ENCODE peak calls at places on chromosome 10, in seven cellular contexts. I, T, V, L, S, C and G are unnamed samples.

GRCh38 chr10:110818311-110819257 is 53.1 kb upstream of the PDCD4 start:
- DNase-seq in I (peak), T (no peak), V (no peak), L (peak), S (peak), C (no peak), G (no peak)

GRCh38 chr10:103467391-103467790 is 8.7 kb upstream of the CALHM1 start:
- DNase-seq in I (no peak), T (no peak), V (no peak), L (no peak), S (no peak), C (no peak), G (no peak)

GRCh38 chr10:128268015-128268722 is 141.9 kb upstream of the MKI67 start:
- DNase-seq in I (no peak), T (no peak), V (no peak), L (no peak), S (no peak), C (no peak), G (no peak)

GRCh38 chr10:120511165-120511564 is 54.1 kb downstream of the PLPP4 start:
- DNase-seq in I (no peak), T (no peak), V (no peak), L (no peak), S (no peak), C (no peak), G (no peak)

GRCh38 chr10:74598891-74599566 is 227.4 kb upstream of the KAT6B start:
- DNase-seq in I (no peak), T (no peak), V (no peak), L (no peak), S (no peak), C (no peak), G (no peak)

GRCh38 chr10:96309631-96310358 is 5.6 kb downstream of the DNTT start:
- DNase-seq in I (no peak), T (no peak), V (no peak), L (no peak), S (no peak), C (no peak), G (no peak)

GRCh38 chr10:57094965-57095364 is 733.9 kb upstream of the ZWINT start:
- DNase-seq in I (no peak), T (no peak), V (no peak), L (no peak), S (no peak), C (no peak), G (no peak)

GRCh38 chr10:125531470-125531869 is 151.5 kb downstream of the TEX36 start:
- DNase-seq in I (no peak), T (no peak), V (no peak), L (no peak), S (no peak), C (no peak), G (no peak)

GRCh38 chr10:92914478-92915066 is 66.3 kb downstream of the EXOC6 start:
- DNase-seq in I (peak), T (no peak), V (no peak), L (no peak), S (no peak), C (peak), G (no peak)

GRCh38 chr10:123584419-123584775 is 81.8 kb upstream of the GPR26 start:
- DNase-seq in I (no peak), T (no peak), V (no peak), L (no peak), S (no peak), C (no peak), G (no peak)

GRCh38 chr10:103921750-103922195 is 3.8 kb upstream of the STN1 start:
- DNase-seq in I (peak), T (no peak), V (no peak), L (no peak), S (no peak), C (no peak), G (no peak)

GRCh38 chr10:107169516-107169915 is 5.0 kb upstream of the SORCS1 start:
- DNase-seq in I (no peak), T (no peak), V (no peak), L (no peak), S (no peak), C (no peak), G (no peak)

GRCh38 chr10:88115406-88115805 is 252.0 kb downstream of the PTEN start:
- DNase-seq in I (no peak), T (no peak), V (no peak), L (no peak), S (no peak), C (no peak), G (no peak)

GRCh38 chr10:70699659-70700174 is 27.4 kb downstream of the ADAMTS14 start:
- DNase-seq in I (no peak), T (no peak), V (no peak), L (no peak), S (no peak), C (no peak), G (no peak)

GRCh38 chr10:120599202-120599724 is 142.2 kb downstream of the PLPP4 start:
- DNase-seq in I (no peak), T (no peak), V (no peak), L (no peak), S (no peak), C (no peak), G (no peak)

GRCh38 chr10:43417950-43418768 is 9.2 kb upstream of the HNRNPF start:
- DNase-seq in I (no peak), T (no peak), V (no peak), L (no peak), S (no peak), C (peak), G (no peak)

GRCh38 chr10:29028486-29028885 is 260.4 kb upstream of the LYZL1 start:
- DNase-seq in I (no peak), T (no peak), V (no peak), L (no peak), S (no peak), C (no peak), G (no peak)

GRCh38 chr10:52807803-52808202 is 35.2 kb upstream of the MBL2 start:
- DNase-seq in I (no peak), T (no peak), V (no peak), L (no peak), S (no peak), C (no peak), G (no peak)

GRCh38 chr10:126729314-126729871 is 58.9 kb upstream of the C10orf90 start:
- DNase-seq in I (no peak), T (no peak), V (no peak), L (no peak), S (no peak), C (no peak), G (no peak)

GRCh38 chr10:26093229-26093628 is 123.3 kb upstream of the GAD2 start:
- DNase-seq in I (no peak), T (no peak), V (no peak), L (no peak), S (no peak), C (no peak), G (no peak)

GRCh38 chr10:5343561-5343960 is 21.2 kb upstream of the UCN3 start:
- DNase-seq in I (no peak), T (no peak), V (no peak), L (no peak), S (no peak), C (no peak), G (no peak)

GRCh38 chr10:126609566-126609965 is 60.9 kb downstream of the C10orf90 start:
- DNase-seq in I (no peak), T (no peak), V (no peak), L (no peak), S (no peak), C (no peak), G (no peak)

GRCh38 chr10:126175586-126176258 is 212.6 kb downstream of the ADAM12 start:
- DNase-seq in I (no peak), T (no peak), V (no peak), L (no peak), S (no peak), C (no peak), G (no peak)

GRCh38 chr10:133306097-133306476 is 2.6 kb downstream of the TUBGCP2 start:
- DNase-seq in I (no peak), T (no peak), V (no peak), L (no peak), S (no peak), C (no peak), G (no peak)

GRCh38 chr10:132710036-132710686 is 75.8 kb downstream of the NKX6-2 start:
- DNase-seq in I (no peak), T (peak), V (no peak), L (peak), S (peak), C (peak), G (peak)

GRCh38 chr10:74026428-74026979 is 28.6 kb downstream of the VCL start:
- DNase-seq in I (no peak), T (no peak), V (no peak), L (no peak), S (no peak), C (no peak), G (no peak)

GRCh38 chr10:6151087-6151977 is 51.4 kb upstream of the PFKFB3 start:
- DNase-seq in I (peak), T (peak), V (peak), L (peak), S (peak), C (peak), G (peak)

GRCh38 chr10:132419631-132420468 is 22.9 kb downstream of the PWWP2B start:
- DNase-seq in I (peak), T (no peak), V (no peak), L (no peak), S (no peak), C (no peak), G (no peak)

GRCh38 chr10:122140941-122141623 is 130.0 kb upstream of the BTBD16 start:
- DNase-seq in I (peak), T (peak), V (no peak), L (peak), S (peak), C (no peak), G (peak)

GRCh38 chr10:63375006-63375405 is 90.8 kb downstream of the JMJD1C start:
- DNase-seq in I (no peak), T (no peak), V (no peak), L (no peak), S (no peak), C (no peak), G (no peak)

GRCh38 chr10:86078639-86079035 is 288.0 kb downstream of the GRID1 start:
- DNase-seq in I (peak), T (peak), V (no peak), L (peak), S (no peak), C (no peak), G (no peak)